ENCODE peak calls at places on chromosomes 6 and 20, in five cellular contexts. N is SK-N-SH, A is hepatocyte, Q is neural progenitor cell, S is GM23248. L is an unnamed sample.

GRCh38 chr6:160142115-160142715 is 20.6 kb downstream of the SLC22A1 start:
- DNase-seq in A (no peak), S (no peak), N (no peak), Q (no peak), L (no peak)

GRCh38 chr6:149211046-149211571 is 106.4 kb upstream of the TAB2 start:
- DNase-seq in A (no peak), S (peak), Q (no peak), N (no peak), L (no peak)

GRCh38 chr6:43391448-43392031 is 22.1 kb upstream of the ZNF318 start:
- DNase-seq in Q (no peak), A (peak), S (no peak), N (peak), L (no peak)

GRCh38 chr6:38058022-38058421 is 238.5 kb downstream of the ZFAND3 start:
- DNase-seq in S (peak), N (no peak), A (no peak), Q (no peak), L (no peak)

GRCh38 chr20:9578584-9578983 is 64.2 kb downstream of the LAMP5 start:
- DNase-seq in Q (no peak), N (no peak), S (no peak), A (no peak), L (no peak)

GRCh38 chr6:87574237-87574636 is 15.6 kb downstream of the RARS2 start:
- DNase-seq in A (no peak), Q (no peak), N (no peak), S (no peak), L (no peak)

GRCh38 chr6:133551436-133551835 is 310.3 kb downstream of the EYA4 start:
- DNase-seq in S (no peak), Q (no peak), N (no peak), A (no peak), L (no peak)

GRCh38 chr6:45229416-45229815 is 98.7 kb upstream of the RUNX2 start:
- DNase-seq in A (no peak), Q (no peak), N (no peak), S (no peak), L (no peak)

GRCh38 chr20:23131766-23132165 is 45.6 kb upstream of the CD93 start:
- DNase-seq in Q (no peak), A (no peak), S (no peak), N (no peak), L (no peak)

GRCh38 chr20:13061381-13061780 is 52.6 kb downstream of the SPTLC3 start:
- DNase-seq in S (no peak), A (no peak), Q (no peak), N (no peak), L (no peak)

GRCh38 chr6:141988954-141989705 is 143.6 kb upstream of the GJE1 start:
- DNase-seq in A (peak), N (peak), Q (peak), S (peak), L (peak)

GRCh38 chr6:4986999-4987398 is 16.8 kb downstream of the RPP40 start:
- DNase-seq in S (no peak), A (no peak), Q (no peak), N (no peak), L (no peak)

GRCh38 chr6:13370623-13371022 is 42.3 kb upstream of the TBC1D7 start:
- DNase-seq in N (no peak), A (no peak), S (no peak), Q (no peak), L (no peak)

GRCh38 chr20:20362774-20363435 is 5.0 kb upstream of the INSM1 start:
- DNase-seq in N (peak), A (peak), S (peak), Q (peak), L (peak)

GRCh38 chr6:116536216-116536621 is 9.3 kb downstream of the TRAPPC3L start:
- DNase-seq in N (peak), Q (peak), A (peak), S (peak), L (peak)

GRCh38 chr20:4978050-4978918 is 23.0 kb downstream of the SLC23A2 start:
- DNase-seq in N (no peak), S (no peak), A (no peak), Q (peak), L (peak)

GRCh38 chr6:68760486-68760885 is 125.4 kb downstream of the ADGRB3 start:
- DNase-seq in A (no peak), S (no peak), Q (no peak), N (no peak), L (no peak)

GRCh38 chr6:47135772-47136171 is 93.6 kb upstream of the ADGRF1 start:
- DNase-seq in N (no peak), S (peak), Q (no peak), A (peak), L (peak)

GRCh38 chr6:125918681-125919566 is 37.6 kb upstream of the HINT3 start:
- DNase-seq in Q (no peak), S (peak), N (no peak), A (peak), L (peak)

GRCh38 chr6:150297327-150298028 is 71.3 kb upstream of the IYD start:
- DNase-seq in A (no peak), Q (no peak), S (peak), N (no peak), L (no peak)

GRCh38 chr6:41066867-41067304 is 5.3 kb downstream of the OARD1 start:
- DNase-seq in N (peak), A (peak), S (peak), Q (peak), L (peak)

GRCh38 chr6:24918641-24919403 is 16.9 kb downstream of the RIPOR2 start:
- DNase-seq in Q (no peak), S (no peak), N (peak), A (no peak), L (peak)

GRCh38 chr6:125237764-125238163 is 64.0 kb downstream of the HDDC2 start:
- DNase-seq in Q (no peak), A (no peak), N (no peak), S (no peak), L (no peak)

GRCh38 chr6:119179062-119179461 is 100.6 kb upstream of the FAM184A start:
- DNase-seq in N (no peak), A (no peak), S (no peak), Q (no peak), L (no peak)

GRCh38 chr6:134516582-134516981 is 198.7 kb upstream of the SGK1 start:
- DNase-seq in S (no peak), Q (no peak), N (no peak), A (no peak), L (no peak)

GRCh38 chr6:53056273-53056672 is 8.9 kb upstream of the FBXO9 start:
- DNase-seq in N (no peak), S (no peak), A (no peak), Q (no peak), L (no peak)

GRCh38 chr6:166041277-166041676 is 126.4 kb downstream of the TBXT start:
- DNase-seq in N (no peak), A (no peak), S (no peak), Q (no peak), L (no peak)

GRCh38 chr20:2297352-2297717 is 1.5 kb downstream of the TGM3 start:
- DNase-seq in A (no peak), N (no peak), S (no peak), Q (peak), L (peak)

GRCh38 chr6:110456694-110457093 is 19.7 kb downstream of the SLC22A16 start:
- DNase-seq in A (no peak), S (no peak), Q (no peak), N (no peak), L (no peak)

GRCh38 chr6:32113386-32114352 is 4.5 kb upstream of the TNXB start:
- DNase-seq in A (peak), Q (peak), S (peak), N (peak), L (peak)

GRCh38 chr6:46302176-46302575 is 131.4 kb upstream of the ENPP5 start:
- DNase-seq in A (no peak), S (peak), N (no peak), Q (no peak), L (no peak)

GRCh38 chr6:80214436-80215022 is 108.1 kb downstream of the BCKDHB start:
- DNase-seq in S (peak), Q (peak), N (peak), A (peak), L (peak)

GRCh38 chr20:10489853-10490627 is 54.9 kb downstream of the SLX4IP start:
- DNase-seq in A (no peak), N (no peak), S (no peak), Q (no peak), L (no peak)

GRCh38 chr20:22438926-22439325 is 145.4 kb downstream of the FOXA2 start:
- DNase-seq in Q (peak), A (no peak), N (peak), S (peak), L (peak)

GRCh38 chr6:139436521-139437348 is 62.3 kb upstream of the CITED2 start:
- DNase-seq in N (no peak), A (no peak), S (no peak), Q (no peak), L (no peak)

GRCh38 chr6:44569931-44570385 is 182.5 kb downstream of the CDC5L start:
- DNase-seq in A (no peak), S (peak), Q (no peak), N (no peak), L (no peak)

GRCh38 chr20:25160897-25161296 is 34.6 kb upstream of the ENTPD6 start:
- DNase-seq in S (no peak), Q (no peak), A (no peak), N (no peak), L (no peak)

GRCh38 chr20:25165128-25165527 is 30.4 kb upstream of the ENTPD6 start:
- DNase-seq in A (no peak), N (no peak), Q (no peak), S (no peak), L (no peak)

GRCh38 chr20:25158043-25158442 is 37.5 kb upstream of the ENTPD6 start:
- DNase-seq in S (no peak), N (no peak), A (no peak), Q (no peak), L (no peak)

DNA sequence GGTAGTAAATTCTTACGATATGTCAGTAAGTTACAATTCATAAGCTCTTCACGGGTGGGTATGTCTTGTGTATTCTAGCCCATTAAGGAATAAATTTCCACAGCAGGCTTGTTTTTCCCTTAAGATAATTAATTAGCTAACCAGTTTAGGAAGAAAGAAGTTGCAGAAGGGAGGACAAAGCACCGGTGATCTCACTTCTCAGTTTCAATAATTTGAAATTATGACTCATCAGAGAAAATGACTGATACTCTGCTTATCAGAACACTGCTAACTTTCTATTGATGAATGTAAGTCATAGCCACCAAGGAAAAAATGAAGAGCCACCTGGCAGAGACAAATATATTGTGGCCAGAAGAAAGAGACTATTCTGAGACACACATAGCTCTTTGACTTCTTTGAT is 35.1 kb upstream of the ENTPD6 start:
- DNase-seq in S (no peak), Q (no peak), N (no peak), A (no peak), L (no peak)
- TF ChIP-seq EZH2phosphoT487 in S (no peak), Q (no peak), N (no peak), A (no peak), L (no peak)

DNA sequence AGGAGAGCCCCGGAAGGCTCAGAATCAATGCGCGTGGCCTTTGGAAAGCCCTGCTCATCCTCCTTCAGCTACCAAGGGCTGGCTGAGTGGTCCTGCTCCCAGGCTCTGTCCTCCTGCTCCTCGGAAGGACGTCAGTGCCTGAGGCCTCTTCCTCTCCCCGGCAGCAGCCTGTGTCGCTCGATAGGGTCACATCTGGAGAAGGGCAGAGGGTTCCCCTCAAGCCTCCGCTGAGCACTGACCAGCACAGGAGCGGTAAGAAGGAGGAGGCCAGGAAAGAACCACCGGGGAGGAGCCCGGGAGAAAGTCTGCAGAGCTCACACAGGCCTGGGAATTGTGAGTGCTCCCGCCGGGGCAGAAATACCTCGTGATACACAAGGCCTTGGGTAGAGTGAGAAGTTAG is 21.2 kb downstream of the KIF25 start:
- DNase-seq in Q (no peak), N (no peak), A (no peak), S (no peak), L (no peak)
- TF ChIP-seq EZH2phosphoT487 in Q (no peak), N (no peak), A (no peak), S (no peak), L (no peak)

DNA sequence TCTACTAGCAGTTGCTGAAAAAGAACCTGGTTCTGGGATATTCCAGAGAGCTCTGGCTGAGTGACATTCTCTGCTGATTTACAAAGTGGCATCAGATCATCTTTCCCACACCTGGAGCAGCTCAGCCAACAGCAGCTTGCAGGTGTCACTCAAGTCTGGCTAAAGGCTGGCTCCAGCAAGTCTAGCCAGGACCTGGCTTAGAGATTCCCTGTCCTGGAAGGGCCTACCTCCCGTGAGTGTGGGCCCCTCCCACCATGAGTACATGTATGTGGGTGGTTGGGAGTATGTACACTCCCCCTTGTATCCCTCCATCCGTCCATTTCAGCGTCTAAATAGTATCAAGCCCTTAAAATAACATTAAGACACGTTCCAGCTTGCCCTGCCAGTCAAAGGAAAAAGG is 539.3 kb upstream of the ID4 start:
- DNase-seq in Q (no peak), N (no peak), A (no peak), S (no peak), L (peak)
- TF ChIP-seq EZH2phosphoT487 in Q (no peak), N (no peak), A (no peak), S (no peak), L (no peak)

DNA sequence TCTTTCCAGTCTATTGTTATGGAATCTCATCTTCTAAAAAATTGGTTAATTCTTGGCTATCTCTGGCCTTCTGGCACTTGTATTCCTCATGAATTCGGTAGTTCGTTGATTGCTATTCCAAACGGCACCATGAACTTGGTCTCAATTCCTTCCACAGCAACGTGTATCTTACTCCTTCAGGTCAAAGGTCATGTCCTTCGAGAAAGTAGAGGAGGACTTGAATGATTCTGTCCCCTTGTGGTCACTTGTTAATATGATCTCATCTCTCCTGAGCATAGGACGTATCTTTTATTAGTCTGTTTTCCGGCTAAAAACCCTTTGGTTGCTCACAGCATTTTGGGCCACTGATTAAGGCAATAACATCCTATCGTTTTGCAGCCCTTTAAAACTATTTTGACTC is 9.4 kb downstream of the TLDC2 start:
- DNase-seq in Q (peak), A (no peak), N (no peak), S (peak), L (peak)
- TF ChIP-seq EZH2phosphoT487 in Q (no peak), A (no peak), N (no peak), S (no peak), L (no peak)

GRCh38 chr20:47118641-47119040 is 224.0 kb downstream of the EYA2 start:
- DNase-seq in S (no peak), N (no peak), A (no peak), Q (peak), L (no peak)
- TF ChIP-seq EZH2phosphoT487 in S (no peak), N (no peak), A (no peak), Q (no peak), L (no peak)

GRCh38 chr6:153832543-153832942 is 206.5 kb upstream of the OPRM1 start:
- DNase-seq in N (no peak), S (no peak), Q (no peak), A (no peak), L (no peak)

DNA sequence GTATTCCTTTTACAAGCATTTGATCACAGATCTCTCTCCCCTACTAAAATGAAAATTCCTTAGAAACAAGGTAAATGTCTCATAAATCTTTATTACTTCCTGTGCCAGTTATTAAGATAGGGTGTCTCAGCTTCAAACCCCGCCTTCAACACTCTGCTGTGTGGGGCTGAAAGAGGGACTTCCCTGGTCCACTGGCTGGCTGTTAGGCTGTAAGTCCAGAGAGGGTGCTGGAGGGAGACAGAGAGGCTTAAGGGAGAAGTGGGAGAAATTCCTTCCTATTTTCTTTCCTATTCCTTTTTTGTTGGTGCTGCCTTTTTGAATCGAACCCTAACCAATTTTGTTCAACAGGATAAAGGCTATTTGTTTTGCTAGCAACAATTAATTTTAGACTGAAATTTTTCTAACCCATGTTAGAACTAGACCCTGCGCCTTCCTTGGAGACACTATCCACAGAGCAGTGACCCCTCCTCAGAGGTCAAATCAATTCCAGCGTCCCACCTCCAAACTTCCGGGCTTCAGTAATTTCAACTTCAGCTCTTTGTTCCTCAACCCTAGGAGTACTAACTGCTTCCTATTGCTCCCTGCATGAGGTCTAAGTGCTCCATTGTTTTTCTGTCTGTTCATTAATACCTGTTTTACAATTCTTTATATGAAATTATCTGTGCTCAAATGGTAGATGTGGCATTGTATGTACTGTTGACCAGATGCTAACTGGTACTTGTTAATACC is 207.5 kb upstream of the OPRM1 start:
- DNase-seq in S (no peak), N (no peak), Q (peak), A (no peak), L (peak)
- TF ChIP-seq EZH2phosphoT487 in S (no peak), N (no peak), Q (no peak), A (no peak), L (no peak)

DNA sequence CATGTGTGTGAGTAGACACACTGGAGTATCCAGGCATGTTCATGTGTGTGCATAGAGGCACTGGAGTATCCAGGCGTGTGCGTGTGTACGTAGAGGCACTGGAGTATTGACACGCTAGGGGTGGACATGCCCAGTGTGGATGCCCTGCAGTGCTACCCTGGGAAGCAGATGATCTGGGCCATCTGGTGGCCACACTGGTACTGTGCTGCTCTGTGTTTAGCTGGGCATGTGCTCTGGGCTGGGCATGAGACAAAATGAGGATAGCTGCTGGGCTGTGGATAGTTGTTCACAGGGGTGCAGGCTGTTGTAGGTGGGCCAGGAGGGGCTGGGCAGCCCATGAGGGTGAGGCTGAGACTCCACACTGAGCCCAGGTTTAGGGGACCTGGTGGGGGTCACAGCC is 24.0 kb upstream of the NPBWR2 start:
- DNase-seq in Q (no peak), A (no peak), N (peak), S (peak), L (no peak)
- TF ChIP-seq EZH2phosphoT487 in Q (no peak), A (no peak), N (no peak), S (no peak), L (no peak)

L was measured in GM23338.